ENCODE peak calls at places on chromosome 10, in six cellular contexts. V is pancreas, G is kidney, Z is ovary, W is spleen, E is SK-N-SH. F is an unnamed sample.
A peak's percentile ranks its signal among the peaks of the same experiment; 100 is the strongest.

GRCh38 chr10:56537984-56538383 is 176.9 kb upstream of the ZWINT start:
- DNase-seq in G (no peak), E (no peak), Z (no peak), V (no peak), W (no peak), F (no peak)

GRCh38 chr10:677038-677437 is 12.4 kb downstream of the DIP2C start:
- DNase-seq in G (no peak), W (no peak), E (no peak), Z (no peak), V (no peak), F (peak; percentile 3)

GRCh38 chr10:79246209-79246581 is 101.1 kb upstream of the PPIF start:
- DNase-seq in W (no peak), Z (peak; percentile 48), G (peak; percentile 86), E (no peak), V (peak; percentile 86), F (no peak)

GRCh38 chr10:54983255-54983654 is 182.2 kb upstream of the PCDH15 start:
- DNase-seq in G (no peak), Z (no peak), E (no peak), V (no peak), W (no peak), F (no peak)

GRCh38 chr10:13834581-13835286 is 248.0 kb downstream of the PRPF18 start:
- DNase-seq in V (no peak), G (no peak), Z (no peak), W (no peak), E (peak; percentile 65), F (peak; percentile 60)

GRCh38 chr10:63438506-63439498 is 27.0 kb downstream of the JMJD1C start:
- DNase-seq in E (no peak), G (no peak), W (no peak), V (no peak), Z (no peak), F (no peak)

GRCh38 chr10:113469796-113470195 is 83.1 kb upstream of the HABP2 start:
- DNase-seq in W (no peak), Z (no peak), E (no peak), G (no peak), V (no peak), F (no peak)

GRCh38 chr10:79427965-79428364 is 17.5 kb downstream of the ZCCHC24 start:
- DNase-seq in V (no peak), G (no peak), Z (no peak), E (no peak), W (no peak), F (no peak)

GRCh38 chr10:104427983-104428382 is 74.3 kb downstream of the CFAP58 start:
- DNase-seq in V (no peak), G (no peak), E (no peak), Z (no peak), W (no peak), F (no peak)

GRCh38 chr10:104433611-104434010 is 80.0 kb downstream of the CFAP58 start:
- DNase-seq in E (no peak), Z (no peak), G (no peak), V (no peak), W (no peak), F (no peak)

GRCh38 chr10:104424719-104425118 is 71.1 kb downstream of the CFAP58 start:
- DNase-seq in W (no peak), E (no peak), Z (no peak), V (no peak), G (no peak), F (no peak)

GRCh38 chr10:104434601-104435000 is 81.0 kb downstream of the CFAP58 start:
- DNase-seq in G (no peak), W (no peak), Z (no peak), V (no peak), E (no peak), F (no peak)

DNA sequence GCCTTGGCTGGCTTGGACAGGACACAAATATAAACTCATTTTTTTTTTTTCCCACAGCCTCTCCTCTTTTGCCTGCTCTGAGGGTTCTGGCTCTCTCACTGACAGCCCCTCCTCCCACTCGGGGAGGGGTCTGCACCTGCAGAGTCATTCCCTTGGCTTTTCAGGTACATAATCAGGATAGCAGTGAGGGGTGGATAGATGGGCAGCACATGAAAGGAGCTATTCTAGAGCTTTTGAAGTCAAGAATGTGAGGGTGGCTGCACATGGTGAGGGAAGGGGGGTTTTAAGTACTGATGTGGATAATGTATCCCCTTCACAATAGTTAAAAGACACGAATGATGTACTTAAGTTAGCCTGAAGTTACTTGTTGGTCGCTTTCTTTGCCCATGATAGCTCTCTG is 76.2 kb downstream of the CFAP58 start:
- DNase-seq in Z (no peak), G (no peak), E (no peak), W (no peak), V (no peak), F (peak; percentile 73)
- H3K27ac ChIP-seq in Z (no peak overlapping the region), G (no peak overlapping the region), E (no peak overlapping the region), W (no peak overlapping the region), V (no peak overlapping the region), F (no peak overlapping the region)

GRCh38 chr10:88987243-88987726 is 3.3 kb upstream of the FAS start:
- DNase-seq in E (no peak), Z (no peak), W (no peak), G (no peak), V (no peak), F (no peak)
- H3K4me1 ChIP-seq in E (peaks cover 8% of the 10 kb centered on the region), Z (peaks cover 6% of the 10 kb centered on the region), W (peaks cover 49% of the 10 kb centered on the region), G (peaks cover 12% of the 10 kb centered on the region), V (peaks cover 4% of the 10 kb centered on the region), F (peaks cover 3% of the 10 kb centered on the region)

DNA sequence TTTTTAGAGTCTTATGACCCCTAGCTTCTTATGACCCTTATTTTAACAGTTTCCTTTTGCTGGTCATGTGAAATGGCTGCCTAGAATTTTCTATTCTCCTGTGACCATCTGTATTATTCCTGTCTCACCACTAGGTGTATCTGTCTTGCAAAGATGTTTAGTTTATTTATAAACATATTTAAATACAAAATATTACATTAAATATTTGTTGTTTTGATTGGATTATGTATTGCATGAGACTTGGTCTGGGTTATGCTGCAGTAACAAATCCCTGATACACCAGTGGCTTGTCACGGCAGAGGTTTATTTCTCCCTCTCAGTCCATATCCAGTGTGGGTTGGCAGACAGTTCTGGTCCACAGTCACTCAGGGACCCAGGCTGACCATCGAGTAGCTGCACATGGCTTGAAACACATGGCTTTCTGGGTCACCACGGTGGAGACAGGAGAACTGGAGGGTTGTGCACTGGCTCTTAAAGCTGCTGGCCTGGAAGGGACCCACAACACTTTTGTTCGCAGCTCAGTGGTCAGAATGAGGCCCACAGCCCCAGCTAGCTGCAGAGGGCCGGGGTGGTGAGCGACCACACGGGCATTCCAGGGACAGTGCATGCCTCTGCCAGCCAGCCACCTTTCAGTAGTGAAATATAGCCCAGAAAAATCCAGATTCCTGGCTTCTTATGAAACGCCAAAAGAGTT is 7.4 kb downstream of the RASSF4 start:
- DNase-seq in E (no peak), Z (no peak), G (no peak), W (peak; percentile 68), V (no peak), F (no peak)
- TF ChIP-seq CTCF in E (peak; percentile 38), Z (no peak), G (no peak), W (no peak), V (no peak), F (peak; percentile 63)

GRCh38 chr10:86687750-86688149 is 19.4 kb downstream of the LDB3 start:
- DNase-seq in V (no peak), Z (no peak), E (no peak), G (no peak), W (no peak), F (no peak)
- H3K27ac ChIP-seq in V (no peak overlapping the region), Z (no peak overlapping the region), E (peak overlapping the region; percentile 17), G (no peak overlapping the region), W (no peak overlapping the region), F (no peak overlapping the region)

GRCh38 chr10:95450188-95450587 is 111.0 kb downstream of the SORBS1 start:
- DNase-seq in E (no peak), Z (no peak), G (no peak), W (no peak), V (no peak), F (no peak)
- H3K4me1 ChIP-seq in E (peaks cover 3% of the 10 kb centered on the region), Z (peaks cover 8% of the 10 kb centered on the region), G (peaks cover 26% of the 10 kb centered on the region), W (peaks cover 31% of the 10 kb centered on the region), V (peaks cover 11% of the 10 kb centered on the region), F (no peaks in the 10 kb centered on the region)